ENCODE peak calls at places on chromosomes 2 and 18, in nine cellular contexts. I is NCI-H69; P is heart right ventricle; T is T-helper 2 cell; D is LoVo; A is stimulated activated CD8-positive, alpha-beta memory T cell treated with anti-CD3 and anti-CD28 coated beads, Interleukin-15, amount 100 ng/mL, for 24 hours; N is nephron progenitor cell; X is fibroblast of pulmonary artery; S is HAP-1. E is an unnamed sample.

GRCh38 chr2:55309441-55309840 is 40.4 kb upstream of the MTIF2 start:
- DNase-seq in I (no peak), P (no peak), T (no peak), D (no peak), A (no peak), N (no peak), X (peak), S (no peak), E (no peak)

GRCh38 chr2:174577967-174578589 is 19.5 kb downstream of the WIPF1 start:
- DNase-seq in I (no peak), P (no peak), T (peak), D (no peak), A (no peak), N (no peak), X (peak), S (no peak), E (no peak)

GRCh38 chr18:27871731-27872130 is 305.2 kb downstream of the CDH2 start:
- DNase-seq in I (peak), P (no peak), T (no peak), D (no peak), A (no peak), N (no peak), X (no peak), S (peak), E (peak)

GRCh38 chr2:240432430-240432819 is 3.0 kb upstream of the GPC1 start:
- DNase-seq in I (no peak), P (no peak), T (no peak), D (no peak), A (no peak), N (no peak), X (no peak), S (no peak), E (no peak)

GRCh38 chr2:30639836-30640235 is 167.4 kb downstream of the CAPN13 start:
- DNase-seq in I (peak), P (no peak), T (no peak), D (no peak), A (no peak), N (no peak), X (no peak), S (no peak), E (peak)

GRCh38 chr2:9693138-9693520 is 62.3 kb upstream of the YWHAQ start:
- DNase-seq in I (no peak), P (peak), T (peak), D (no peak), A (no peak), N (no peak), X (peak), S (no peak), E (no peak)

GRCh38 chr2:36698978-36699377 is 2.5 kb downstream of the VIT start:
- DNase-seq in I (no peak), P (no peak), T (no peak), D (no peak), A (no peak), N (no peak), X (peak), S (no peak), E (no peak)

GRCh38 chr2:231185886-231186285 is 12.5 kb upstream of the ARMC9 start:
- DNase-seq in I (no peak), P (no peak), T (no peak), D (no peak), A (no peak), N (no peak), X (no peak), S (no peak), E (no peak)

GRCh38 chr2:12718662-12719399 is 2.1 kb downstream of the TRIB2 start:
- DNase-seq in I (peak), P (no peak), T (peak), D (no peak), A (no peak), N (peak), X (peak), S (no peak), E (no peak)

GRCh38 chr2:20421988-20422678 is 24.7 kb upstream of the RHOB start:
- DNase-seq in I (no peak), P (peak), T (no peak), D (peak), A (no peak), N (no peak), X (peak), S (no peak), E (no peak)

GRCh38 chr2:207898354-207898695 is 127.0 kb downstream of the PLEKHM3 start:
- DNase-seq in I (no peak), P (no peak), T (no peak), D (no peak), A (no peak), N (no peak), X (no peak), S (no peak), E (no peak)

GRCh38 chr2:36780231-36780808 is 83.8 kb downstream of the VIT start:
- DNase-seq in I (peak), P (no peak), T (peak), D (peak), A (no peak), N (peak), X (peak), S (peak), E (peak)

GRCh38 chr18:9348766-9349165 is 14.2 kb downstream of the TWSG1 start:
- DNase-seq in I (no peak), P (no peak), T (no peak), D (no peak), A (no peak), N (no peak), X (no peak), S (no peak), E (no peak)

GRCh38 chr18:78733762-78734613 is 245.6 kb upstream of the SALL3 start:
- DNase-seq in I (no peak), P (no peak), T (no peak), D (no peak), A (no peak), N (no peak), X (no peak), S (peak), E (peak)

GRCh38 chr18:30806823-30807222 is 235.7 kb downstream of the DSC3 start:
- DNase-seq in I (no peak), P (no peak), T (no peak), D (no peak), A (no peak), N (no peak), X (no peak), S (no peak), E (no peak)

GRCh38 chr2:101568969-101569368 is 94.1 kb upstream of the RFX8 start:
- DNase-seq in I (no peak), P (no peak), T (no peak), D (no peak), A (no peak), N (no peak), X (no peak), S (no peak), E (no peak)

GRCh38 chr2:144376475-144376874 is 143.4 kb downstream of the ZEB2 start:
- DNase-seq in I (no peak), P (no peak), T (no peak), D (no peak), A (no peak), N (no peak), X (no peak), S (no peak), E (no peak)

GRCh38 chr2:217064234-217065103 is 204.6 kb upstream of the TNP1 start:
- DNase-seq in I (peak), P (no peak), T (no peak), D (no peak), A (no peak), N (no peak), X (peak), S (no peak), E (no peak)

GRCh38 chr2:137123241-137123640 is 357.9 kb downstream of the THSD7B start:
- DNase-seq in I (no peak), P (no peak), T (no peak), D (no peak), A (no peak), N (no peak), X (peak), S (no peak), E (no peak)

GRCh38 chr18:37299471-37300304 is 265.9 kb downstream of the CELF4 start:
- DNase-seq in I (peak), P (peak), T (peak), D (peak), A (no peak), N (no peak), X (peak), S (peak), E (peak)

GRCh38 chr2:11703700-11704099 is 33.7 kb upstream of the NTSR2 start:
- DNase-seq in I (no peak), P (no peak), T (no peak), D (no peak), A (no peak), N (no peak), X (peak), S (no peak), E (no peak)